ENCODE peak calls at places on chromosome 1, in eight cellular contexts. D is hepatocyte; V is aorta; W is CD8-positive, alpha-beta T cell; T is HuH-7; Y is fibroblast of gingiva; S is NCI-H510A treated with DMSO at 0.1 percent for 48 hours; U is WTC11. N is an unnamed sample.

GRCh38 chr1:56617141-56617540 is 28.0 kb upstream of the PRKAA2 start:
- DNase-seq in D (no peak), V (no peak), W (no peak), T (no peak), Y (no peak), S (no peak), U (no peak), N (no peak)

GRCh38 chr1:206912445-206913095 is 9.2 kb downstream of the FCMR start:
- DNase-seq in D (peak), V (peak), W (peak), T (peak), Y (peak), S (peak), U (peak), N (peak)

GRCh38 chr1:234683856-234684632 is 74.1 kb upstream of the IRF2BP2 start:
- DNase-seq in D (peak), V (no peak), W (no peak), T (peak), Y (peak), S (no peak), U (no peak), N (no peak)

GRCh38 chr1:90509225-90510048 is 207.7 kb downstream of the BARHL2 start:
- DNase-seq in D (no peak), V (no peak), W (no peak), T (no peak), Y (no peak), S (no peak), U (no peak), N (no peak)

GRCh38 chr1:117894078-117894477 is 35.3 kb downstream of the GDAP2 start:
- DNase-seq in D (no peak), V (no peak), W (no peak), T (no peak), Y (no peak), S (no peak), U (no peak), N (no peak)

GRCh38 chr1:92623187-92623778 is 136.6 kb upstream of the GFI1 start:
- DNase-seq in D (no peak), V (no peak), W (no peak), T (no peak), Y (peak), S (peak), U (no peak), N (peak)

GRCh38 chr1:85116856-85117255 is 68.6 kb upstream of the MCOLN3 start:
- DNase-seq in D (no peak), V (no peak), W (no peak), T (no peak), Y (no peak), S (no peak), U (no peak), N (no peak)

GRCh38 chr1:185317886-185318310 is 855 bp upstream of the IVNS1ABP start:
- DNase-seq in D (peak), V (peak), W (peak), T (no peak), Y (no peak), S (peak), U (no peak), N (peak)

GRCh38 chr1:151492120-151492519 is 19.1 kb upstream of the CGN start:
- DNase-seq in D (no peak), V (no peak), W (no peak), T (no peak), Y (no peak), S (no peak), U (no peak), N (no peak)